ENCODE peak calls at places on chromosomes 3 and 15, in eight cellular contexts. N, Y, U, X, A, T, K and F are unnamed samples.

GRCh38 chr3:55207744-55208143 is 279.4 kb downstream of the WNT5A start:
- DNase-seq in A (no peak), Y (no peak), X (no peak), N (no peak), T (no peak), U (no peak), K (no peak), F (no peak)

GRCh38 chr3:126955004-126955790 is 27.7 kb upstream of the PLXNA1 start:
- DNase-seq in N (no peak), A (no peak), U (no peak), Y (no peak), X (no peak), K (no peak), T (no peak), F (no peak)

GRCh38 chr3:158152186-158152585 is 42.3 kb downstream of the RSRC1 start:
- DNase-seq in N (no peak), K (no peak), X (no peak), A (no peak), T (peak; percentile 49), U (peak; percentile 36), Y (no peak), F (peak; percentile 69)

GRCh38 chr3:194265996-194266657 is 85.0 kb downstream of the CPN2 start:
- DNase-seq in T (no peak), K (no peak), A (no peak), U (peak; percentile 9), X (no peak), Y (no peak), N (no peak), F (no peak)

GRCh38 chr3:16266714-16267113 is 1.7 kb downstream of the OXNAD1 start:
- DNase-seq in K (no peak), A (no peak), T (no peak), U (no peak), X (no peak), N (no peak), Y (no peak), F (no peak)

GRCh38 chr3:9194509-9195184 is 54.8 kb downstream of the SRGAP3 start:
- DNase-seq in A (no peak), U (no peak), Y (peak; percentile 91), K (no peak), X (no peak), T (no peak), N (no peak), F (peak; percentile 84)

GRCh38 chr3:11835028-11835639 is 11.6 kb downstream of the TAMM41 start:
- DNase-seq in Y (peak; percentile 2), T (peak; percentile 18), U (peak; percentile 61), A (no peak), X (no peak), N (no peak), K (no peak), F (peak; percentile 56)

GRCh38 chr15:83276661-83277060 is 7.8 kb downstream of the BNC1 start:
- DNase-seq in A (no peak), N (no peak), X (no peak), Y (no peak), K (no peak), T (no peak), U (no peak), F (no peak)

GRCh38 chr3:112814256-112814655 is 32.4 kb downstream of the CD200R1L start:
- DNase-seq in K (no peak), A (peak; percentile 21), X (no peak), T (peak; percentile 74), N (no peak), U (peak; percentile 90), Y (no peak), F (peak; percentile 49)

GRCh38 chr3:15726043-15726442 is 71.7 kb downstream of the ANKRD28 start:
- DNase-seq in Y (no peak), U (peak; percentile 27), T (peak; percentile 45), K (no peak), X (no peak), N (no peak), A (no peak), F (no peak)

GRCh38 chr3:140871022-140871421 is 70.6 kb upstream of the SLC25A36 start:
- DNase-seq in U (no peak), X (no peak), Y (no peak), N (no peak), K (no peak), T (no peak), A (no peak), F (no peak)

GRCh38 chr3:178705925-178706324 is 169.7 kb downstream of the KCNMB2 start:
- DNase-seq in K (no peak), X (no peak), A (no peak), U (peak; percentile 26), Y (peak; percentile 79), T (peak; percentile 57), N (no peak), F (no peak)

GRCh38 chr15:78440375-78441373 is 2.7 kb downstream of the IREB2 start:
- DNase-seq in U (no peak), K (no peak), Y (no peak), A (no peak), N (no peak), X (no peak), T (no peak), F (no peak)

GRCh38 chr3:181326637-181327223 is 337.2 kb upstream of the DNAJC19 start:
- DNase-seq in X (no peak), T (no peak), Y (peak; percentile 66), K (no peak), A (peak; percentile 15), U (peak; percentile 27), N (no peak), F (peak; percentile 36)

GRCh38 chr15:64596701-64597468 is 136.5 kb downstream of the ZNF609 start:
- DNase-seq in X (peak; percentile 43), N (no peak), U (peak; percentile 62), Y (peak; percentile 30), T (peak; percentile 65), K (no peak), A (no peak), F (peak; percentile 65)

GRCh38 chr15:35886765-35887164 is 340.8 kb upstream of the DPH6 start:
- DNase-seq in K (no peak), U (peak; percentile 61), Y (no peak), X (no peak), A (no peak), N (no peak), T (peak; percentile 41), F (peak; percentile 65)

GRCh38 chr3:106030620-106030945 is 161.8 kb upstream of the CBLB start:
- DNase-seq in K (no peak), N (no peak), Y (no peak), U (peak; percentile 73), X (no peak), T (peak; percentile 58), A (no peak), F (no peak)

GRCh38 chr3:175146258-175146657 is 287.1 kb downstream of the NAALADL2 start:
- DNase-seq in T (peak; percentile 29), X (no peak), U (peak; percentile 69), A (no peak), N (no peak), K (no peak), Y (no peak), F (peak; percentile 17)